ENCODE peak calls at places on chromosome 19, in six cellular contexts. I is EH; X is Calu3; O is AG08396; R is NAMALWA; M is stimulated activated naive CD4-positive, alpha-beta T cell. N is an unnamed sample.
A peak's percentile ranks its signal among the peaks of the same experiment; 100 is the strongest.

GRCh38 chr19:44111910-44112463 is 1.2 kb upstream of the ZNF225 start:
- DNase-seq in I (peak; percentile 84), O (peak; percentile 51), R (peak; percentile 14), X (no peak), M (no peak), N (no peak)

GRCh38 chr19:1840541-1841115 is 7.7 kb downstream of the REXO1 start:
- DNase-seq in I (no peak), R (no peak), X (no peak), M (no peak), O (no peak), N (no peak)

GRCh38 chr19:41940443-41941409 is 12.5 kb upstream of the ERFL start:
- DNase-seq in M (no peak), R (no peak), X (no peak), O (no peak), I (peak; percentile 24), N (no peak)

GRCh38 chr19:27746691-27747380 is 1466.1 kb downstream of the UQCRFS1 start:
- DNase-seq in M (no peak), O (peak; percentile 37), I (no peak), X (peak; percentile 24), R (peak; percentile 16), N (peak; percentile 39)

GRCh38 chr19:8491574-8491973 is 10.9 kb downstream of the PRAM1 start:
- DNase-seq in R (peak; percentile 48), I (no peak), M (no peak), X (no peak), O (no peak), N (no peak)

GRCh38 chr19:11659612-11660011 is 62.3 kb downstream of the ZNF627 start:
- DNase-seq in X (no peak), I (peak; percentile 36), M (no peak), R (peak; percentile 47), O (peak; percentile 38), N (no peak)

GRCh38 chr19:10751109-10751972 is 33.5 kb downstream of the DNM2 start:
- DNase-seq in O (no peak), M (no peak), R (no peak), X (peak; percentile 41), I (no peak), N (peak; percentile 74)

GRCh38 chr19:38793186-38793585 is 4.2 kb downstream of the LGALS7B start:
- DNase-seq in R (no peak), I (peak; percentile 73), O (no peak), M (no peak), X (no peak), N (no peak)

GRCh38 chr19:55546822-55547614 is 1.7 kb upstream of the SBK3 start:
- DNase-seq in X (peak; percentile 67), I (peak; percentile 85), M (no peak), O (peak; percentile 80), R (no peak), N (peak; percentile 81)

GRCh38 chr19:49224856-49225255 is 67.3 kb downstream of the TRPM4 start:
- DNase-seq in M (no peak), O (peak; percentile 59), I (peak; percentile 75), X (peak; percentile 86), R (peak; percentile 77), N (peak; percentile 71)

GRCh38 chr19:7595466-7596133 is at the start of gene CAMSAP3:
- DNase-seq in R (peak; percentile 75), I (peak; percentile 9), M (peak; percentile 41), O (peak; percentile 22), X (peak; percentile 70), N (peak; percentile 66)

GRCh38 chr19:14002571-14003278 is 3.4 kb downstream of the RFX1 start:
- DNase-seq in M (peak; percentile 36), X (no peak), R (peak; percentile 53), I (no peak), O (no peak), N (no peak)

GRCh38 chr19:20279516-20279915 is 112.5 kb downstream of the ZNF486 start:
- DNase-seq in I (no peak), M (no peak), O (no peak), R (no peak), X (no peak), N (no peak)

GRCh38 chr19:18915639-18916038 is 3.5 kb downstream of the COPE start:
- DNase-seq in R (peak; percentile 75), X (peak; percentile 46), O (peak; percentile 68), M (peak; percentile 11), I (peak; percentile 48), N (peak; percentile 36)

GRCh38 chr19:30066781-30067759 is 125.0 kb downstream of the URI1 start:
- DNase-seq in R (no peak), X (no peak), I (no peak), O (no peak), M (no peak), N (peak; percentile 19)

GRCh38 chr19:5205937-5206750 is 134.5 kb downstream of the PTPRS start:
- DNase-seq in X (no peak), M (peak; percentile 15), R (no peak), I (no peak), O (no peak), N (no peak)

GRCh38 chr19:11680689-11681302 is 58.0 kb downstream of the ZNF823 start:
- DNase-seq in M (no peak), O (no peak), X (no peak), R (no peak), I (no peak), N (no peak)